ENCODE peak calls at places on chromosomes 1 and 21, in ten cellular contexts. One of them, this sample, is unnamed. For H3K4me1, the result is how much of the 10 kb centered on the place peaks cover.

GRCh38 chr21:23249760-23250159 is 2251.6 kb downstream of the NCAM2 start:
- DNase-seq in ovary: no peak
- DNase-seq in esophagus squamous epithelium: no peak
- DNase-seq in prostate gland: no peak
- DNase-seq in tibial nerve: no peak
- DNase-seq in A549: no peak
- DNase-seq in adrenal gland: no peak
- DNase-seq in sigmoid colon: no peak
- DNase-seq in stomach: no peak
- DNase-seq in right lobe of liver: no peak
- DNase-seq in this sample: no peak

GRCh38 chr1:21311016-21311415 is 20.8 kb upstream of the ECE1 start:
- DNase-seq in ovary: no peak
- DNase-seq in esophagus squamous epithelium: no peak
- DNase-seq in prostate gland: no peak
- DNase-seq in tibial nerve: no peak
- DNase-seq in A549: no peak
- DNase-seq in adrenal gland: no peak
- DNase-seq in sigmoid colon: peak
- DNase-seq in stomach: no peak
- DNase-seq in right lobe of liver: no peak
- DNase-seq in this sample: no peak

GRCh38 chr1:20601123-20601825 is 12.4 kb downstream of the CDA start:
- DNase-seq in ovary: no peak
- DNase-seq in esophagus squamous epithelium: no peak
- DNase-seq in prostate gland: no peak
- DNase-seq in tibial nerve: no peak
- DNase-seq in A549: no peak
- DNase-seq in adrenal gland: no peak
- DNase-seq in sigmoid colon: no peak
- DNase-seq in stomach: no peak
- DNase-seq in right lobe of liver: no peak
- DNase-seq in this sample: no peak

GRCh38 chr1:224744521-224744920 is 128.4 kb downstream of the CNIH3 start:
- DNase-seq in ovary: no peak
- DNase-seq in esophagus squamous epithelium: no peak
- DNase-seq in prostate gland: no peak
- DNase-seq in tibial nerve: no peak
- DNase-seq in A549: no peak
- DNase-seq in adrenal gland: no peak
- DNase-seq in sigmoid colon: no peak
- DNase-seq in stomach: no peak
- DNase-seq in right lobe of liver: no peak
- DNase-seq in this sample: no peak

GRCh38 chr1:30533141-30533540 is 190.2 kb downstream of the MATN1 start:
- DNase-seq in ovary: no peak
- DNase-seq in esophagus squamous epithelium: no peak
- DNase-seq in prostate gland: no peak
- DNase-seq in tibial nerve: no peak
- DNase-seq in A549: no peak
- DNase-seq in adrenal gland: no peak
- DNase-seq in sigmoid colon: no peak
- DNase-seq in stomach: peak
- DNase-seq in right lobe of liver: no peak
- DNase-seq in this sample: no peak

GRCh38 chr1:19437911-19438310 is 47.4 kb downstream of the CAPZB start:
- DNase-seq in ovary: peak
- DNase-seq in esophagus squamous epithelium: no peak
- DNase-seq in prostate gland: no peak
- DNase-seq in tibial nerve: peak
- DNase-seq in A549: no peak
- DNase-seq in adrenal gland: peak
- DNase-seq in sigmoid colon: peak
- DNase-seq in stomach: peak
- DNase-seq in right lobe of liver: peak
- DNase-seq in this sample: peak

GRCh38 chr1:29639741-29640427 is 403.6 kb downstream of the PTPRU start:
- DNase-seq in ovary: no peak
- DNase-seq in esophagus squamous epithelium: no peak
- DNase-seq in prostate gland: no peak
- DNase-seq in tibial nerve: no peak
- DNase-seq in A549: no peak
- DNase-seq in adrenal gland: no peak
- DNase-seq in sigmoid colon: no peak
- DNase-seq in stomach: no peak
- DNase-seq in right lobe of liver: no peak
- DNase-seq in this sample: no peak

GRCh38 chr1:227323956-227324267 is 5.6 kb upstream of the CDC42BPA start:
- DNase-seq in ovary: no peak
- DNase-seq in esophagus squamous epithelium: no peak
- DNase-seq in prostate gland: no peak
- DNase-seq in tibial nerve: no peak
- DNase-seq in A549: no peak
- DNase-seq in adrenal gland: no peak
- DNase-seq in sigmoid colon: no peak
- DNase-seq in stomach: no peak
- DNase-seq in right lobe of liver: no peak
- DNase-seq in this sample: no peak

GRCh38 chr21:45454081-45454923 is 49.3 kb downstream of the COL18A1 start:
- DNase-seq in ovary: no peak
- DNase-seq in esophagus squamous epithelium: no peak
- DNase-seq in prostate gland: no peak
- DNase-seq in tibial nerve: no peak
- DNase-seq in A549: no peak
- DNase-seq in adrenal gland: no peak
- DNase-seq in sigmoid colon: no peak
- DNase-seq in stomach: no peak
- DNase-seq in right lobe of liver: peak
- DNase-seq in this sample: peak

GRCh38 chr21:45453308-45453950 is 48.5 kb downstream of the COL18A1 start:
- DNase-seq in ovary: no peak
- DNase-seq in esophagus squamous epithelium: no peak
- DNase-seq in prostate gland: no peak
- DNase-seq in tibial nerve: no peak
- DNase-seq in A549: no peak
- DNase-seq in adrenal gland: no peak
- DNase-seq in sigmoid colon: no peak
- DNase-seq in stomach: no peak
- DNase-seq in right lobe of liver: peak
- DNase-seq in this sample: no peak

GRCh38 chr21:45450741-45451740 is 46.1 kb downstream of the COL18A1 start:
- DNase-seq in ovary: no peak
- DNase-seq in esophagus squamous epithelium: no peak
- DNase-seq in prostate gland: no peak
- DNase-seq in tibial nerve: no peak
- DNase-seq in A549: no peak
- DNase-seq in adrenal gland: no peak
- DNase-seq in sigmoid colon: no peak
- DNase-seq in stomach: no peak
- DNase-seq in right lobe of liver: peak
- DNase-seq in this sample: no peak

GRCh38 chr21:45451771-45452182 is 46.8 kb downstream of the COL18A1 start:
- DNase-seq in ovary: no peak
- DNase-seq in esophagus squamous epithelium: no peak
- DNase-seq in prostate gland: no peak
- DNase-seq in tibial nerve: no peak
- DNase-seq in A549: no peak
- DNase-seq in adrenal gland: no peak
- DNase-seq in sigmoid colon: no peak
- DNase-seq in stomach: no peak
- DNase-seq in right lobe of liver: peak
- DNase-seq in this sample: no peak

GRCh38 chr21:45452696-45453307 is 47.8 kb downstream of the COL18A1 start:
- DNase-seq in ovary: no peak
- DNase-seq in esophagus squamous epithelium: no peak
- DNase-seq in prostate gland: no peak
- DNase-seq in tibial nerve: no peak
- DNase-seq in A549: no peak
- DNase-seq in adrenal gland: no peak
- DNase-seq in sigmoid colon: no peak
- DNase-seq in stomach: no peak
- DNase-seq in right lobe of liver: no peak
- DNase-seq in this sample: no peak
- TF ChIP-seq POLR2A in ovary: no peak
- TF ChIP-seq POLR2A in esophagus squamous epithelium: no peak
- TF ChIP-seq POLR2A in prostate gland: no peak
- TF ChIP-seq POLR2A in tibial nerve: no peak
- TF ChIP-seq POLR2A in A549: no peak
- TF ChIP-seq POLR2A in adrenal gland: no peak
- TF ChIP-seq POLR2A in sigmoid colon: no peak
- TF ChIP-seq POLR2A in stomach: no peak
- TF ChIP-seq POLR2A in right lobe of liver: no peak
- TF ChIP-seq POLR2A in this sample: no peak

GRCh38 chr1:172397221-172397620 is 23.3 kb upstream of the C1orf105 start:
- DNase-seq in ovary: no peak
- DNase-seq in esophagus squamous epithelium: no peak
- DNase-seq in prostate gland: no peak
- DNase-seq in tibial nerve: no peak
- DNase-seq in A549: no peak
- DNase-seq in adrenal gland: no peak
- DNase-seq in sigmoid colon: no peak
- DNase-seq in stomach: no peak
- DNase-seq in right lobe of liver: no peak
- DNase-seq in this sample: no peak

GRCh38 chr1:172397633-172398032 is 22.9 kb upstream of the C1orf105 start:
- DNase-seq in ovary: no peak
- DNase-seq in esophagus squamous epithelium: no peak
- DNase-seq in prostate gland: no peak
- DNase-seq in tibial nerve: no peak
- DNase-seq in A549: no peak
- DNase-seq in adrenal gland: no peak
- DNase-seq in sigmoid colon: no peak
- DNase-seq in stomach: no peak
- DNase-seq in right lobe of liver: no peak
- DNase-seq in this sample: no peak

GRCh38 chr1:172394167-172394751 is 26.2 kb upstream of the C1orf105 start:
- DNase-seq in ovary: no peak
- DNase-seq in esophagus squamous epithelium: no peak
- DNase-seq in prostate gland: no peak
- DNase-seq in tibial nerve: no peak
- DNase-seq in A549: peak
- DNase-seq in adrenal gland: peak
- DNase-seq in sigmoid colon: peak
- DNase-seq in stomach: peak
- DNase-seq in right lobe of liver: no peak
- DNase-seq in this sample: no peak

GRCh38 chr1:172393354-172393753 is 27.1 kb upstream of the C1orf105 start:
- DNase-seq in ovary: no peak
- DNase-seq in esophagus squamous epithelium: no peak
- DNase-seq in prostate gland: no peak
- DNase-seq in tibial nerve: peak
- DNase-seq in A549: no peak
- DNase-seq in adrenal gland: no peak
- DNase-seq in sigmoid colon: no peak
- DNase-seq in stomach: no peak
- DNase-seq in right lobe of liver: no peak
- DNase-seq in this sample: no peak

GRCh38 chr1:172394811-172395210 is 25.7 kb upstream of the C1orf105 start:
- DNase-seq in ovary: no peak
- DNase-seq in esophagus squamous epithelium: no peak
- DNase-seq in prostate gland: no peak
- DNase-seq in tibial nerve: no peak
- DNase-seq in A549: no peak
- DNase-seq in adrenal gland: no peak
- DNase-seq in sigmoid colon: no peak
- DNase-seq in stomach: no peak
- DNase-seq in right lobe of liver: no peak
- DNase-seq in this sample: no peak
- H3K4me1 ChIP-seq in ovary: under half
- H3K4me1 ChIP-seq in esophagus squamous epithelium: under half
- H3K4me1 ChIP-seq in prostate gland: under half
- H3K4me1 ChIP-seq in tibial nerve: under half
- H3K4me1 ChIP-seq in A549: under half
- H3K4me1 ChIP-seq in adrenal gland: half or more
- H3K4me1 ChIP-seq in sigmoid colon: half or more
- H3K4me1 ChIP-seq in stomach: half or more
- H3K4me1 ChIP-seq in right lobe of liver: under half
- H3K4me1 ChIP-seq in this sample: half or more

DNA sequence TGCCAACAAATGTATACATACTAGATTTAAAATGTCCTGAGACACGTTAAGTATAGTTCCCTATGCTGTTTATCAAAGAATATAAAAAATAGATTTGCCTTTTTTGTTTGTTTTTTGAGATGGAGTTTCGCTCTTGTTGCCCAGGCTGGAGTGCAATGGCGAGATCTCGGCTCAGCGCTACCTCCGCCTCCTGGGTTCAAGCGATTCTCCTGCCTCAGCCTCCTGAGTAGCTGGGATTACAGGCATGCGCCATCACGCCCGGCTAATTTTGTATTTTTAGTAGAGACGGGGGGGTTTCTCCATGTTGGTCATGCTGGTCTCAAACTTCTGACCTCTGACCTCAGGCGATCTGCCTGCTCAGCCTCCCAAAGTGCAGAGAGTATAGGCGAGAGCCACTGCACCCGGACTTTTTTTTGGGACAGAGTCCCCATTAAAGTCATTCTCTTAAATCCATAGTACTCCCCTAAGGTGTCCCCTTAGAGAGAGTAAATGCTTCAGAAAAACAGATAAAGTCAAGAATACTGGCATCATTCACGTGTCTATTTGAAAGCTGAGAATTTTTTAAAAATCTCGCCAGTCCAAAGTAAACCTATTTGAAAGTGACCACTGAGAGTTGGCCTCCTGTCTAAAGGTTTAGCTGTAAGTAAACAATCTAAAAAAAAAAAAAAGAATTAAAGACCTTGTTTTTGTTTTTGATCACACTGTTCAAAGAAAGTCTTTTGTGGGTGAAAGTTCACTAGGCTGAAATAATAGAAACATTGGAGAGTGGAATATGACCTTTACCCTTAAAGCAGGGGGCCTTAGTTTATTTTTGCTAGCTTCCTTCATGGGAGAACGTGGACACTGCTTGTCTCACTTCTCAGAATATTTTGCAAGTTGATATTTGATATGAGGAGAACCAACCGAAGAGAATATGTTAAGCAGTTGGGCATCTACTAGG is 48.0 kb upstream of the SLC16A1 start:
- DNase-seq in ovary: no peak
- DNase-seq in esophagus squamous epithelium: no peak
- DNase-seq in prostate gland: no peak
- DNase-seq in tibial nerve: no peak
- DNase-seq in A549: no peak
- DNase-seq in adrenal gland: no peak
- DNase-seq in sigmoid colon: no peak
- DNase-seq in stomach: no peak
- DNase-seq in right lobe of liver: no peak
- DNase-seq in this sample: no peak
- TF ChIP-seq POLR2A in ovary: no peak
- TF ChIP-seq POLR2A in esophagus squamous epithelium: no peak
- TF ChIP-seq POLR2A in prostate gland: no peak
- TF ChIP-seq POLR2A in tibial nerve: no peak
- TF ChIP-seq POLR2A in A549: no peak
- TF ChIP-seq POLR2A in adrenal gland: no peak
- TF ChIP-seq POLR2A in sigmoid colon: no peak
- TF ChIP-seq POLR2A in stomach: no peak
- TF ChIP-seq POLR2A in right lobe of liver: no peak
- TF ChIP-seq POLR2A in this sample: no peak

DNA sequence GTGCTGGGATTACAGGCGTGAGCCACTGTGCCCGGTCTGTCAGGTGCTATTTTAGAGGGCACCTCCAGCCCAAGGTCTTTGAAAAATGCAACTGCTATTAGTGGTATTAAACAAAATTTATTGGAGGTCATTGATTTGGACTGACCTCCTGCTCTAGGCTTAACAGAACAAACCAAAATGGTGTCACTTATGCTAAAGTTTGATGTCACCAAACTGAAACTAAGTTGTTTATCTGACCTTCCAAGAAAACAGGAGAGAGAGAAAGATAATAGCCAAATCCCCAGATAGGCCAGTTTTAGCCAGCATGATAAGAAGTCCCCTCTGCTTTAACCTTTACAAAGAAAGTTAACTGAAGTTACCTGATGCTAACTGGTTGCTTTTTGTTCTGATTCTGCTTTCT is 8.1 kb upstream of the INAVA start:
- DNase-seq in ovary: no peak
- DNase-seq in esophagus squamous epithelium: no peak
- DNase-seq in prostate gland: no peak
- DNase-seq in tibial nerve: no peak
- DNase-seq in A549: no peak
- DNase-seq in adrenal gland: no peak
- DNase-seq in sigmoid colon: no peak
- DNase-seq in stomach: no peak
- DNase-seq in right lobe of liver: no peak
- DNase-seq in this sample: no peak
- H3K4me1 ChIP-seq in ovary: under half
- H3K4me1 ChIP-seq in esophagus squamous epithelium: under half
- H3K4me1 ChIP-seq in prostate gland: under half
- H3K4me1 ChIP-seq in tibial nerve: under half
- H3K4me1 ChIP-seq in A549: under half
- H3K4me1 ChIP-seq in adrenal gland: under half
- H3K4me1 ChIP-seq in sigmoid colon: under half
- H3K4me1 ChIP-seq in stomach: under half
- H3K4me1 ChIP-seq in right lobe of liver: under half
- H3K4me1 ChIP-seq in this sample: under half